ENCODE peak calls at places on chromosomes 3 and 15, in five cellular contexts. V is AG04449, K is GM12865, H is fibroblast of the aortic adventitia, P is AG09319. E is an unnamed sample.
A peak's percentile ranks its signal among the peaks of the same experiment; 100 is the strongest.

GRCh38 chr15:97867870-97868269 is 92.6 kb upstream of the ARRDC4 start:
- DNase-seq in V (no peak), K (no peak), H (no peak), P (no peak), E (no peak)

GRCh38 chr15:42344763-42345162 is 14.5 kb upstream of the CAPN3 start:
- DNase-seq in V (peak; percentile 29), K (no peak), H (peak; percentile 91), P (peak; percentile 36), E (no peak)

GRCh38 chr3:136671921-136672320 is 80.3 kb downstream of the STAG1 start:
- DNase-seq in V (peak; percentile 40), K (no peak), H (peak; percentile 20), P (no peak), E (no peak)

GRCh38 chr3:72969766-72970165 is 26.8 kb upstream of the PPP4R2 start:
- DNase-seq in V (no peak), K (no peak), H (no peak), P (no peak), E (no peak)

GRCh38 chr15:65393557-65393956 is 15.8 kb upstream of the IGDCC3 start:
- DNase-seq in V (no peak), K (no peak), H (no peak), P (no peak), E (no peak)

GRCh38 chr3:128349963-128350599 is 116.6 kb downstream of the DNAJB8 start:
- DNase-seq in V (no peak), K (no peak), H (no peak), P (no peak), E (peak; percentile 85)

GRCh38 chr15:48955370-48955769 is 8.3 kb downstream of the SHC4 start:
- DNase-seq in V (no peak), K (no peak), H (no peak), P (no peak), E (no peak)

GRCh38 chr3:194134757-194135515 is 1.0 kb upstream of the HES1 start:
- DNase-seq in V (peak; percentile 85), K (peak; percentile 94), H (peak; percentile 88), P (peak; percentile 82), E (peak; percentile 88)

GRCh38 chr15:41829959-41830646 is 2.2 kb downstream of the JMJD7 start:
- DNase-seq in V (no peak), K (no peak), H (no peak), P (no peak), E (no peak)

GRCh38 chr3:178900244-178900643 is 171.4 kb downstream of the ZMAT3 start:
- DNase-seq in V (no peak), K (no peak), H (no peak), P (no peak), E (peak; percentile 69)

GRCh38 chr3:144394052-144394451 is 422.4 kb downstream of the DIPK2A start:
- DNase-seq in V (no peak), K (no peak), H (no peak), P (no peak), E (no peak)

GRCh38 chr3:185420762-185421161 is 57.8 kb downstream of the MAP3K13 start:
- DNase-seq in V (no peak), K (peak; percentile 9), H (peak; percentile 35), P (no peak), E (peak; percentile 40)

GRCh38 chr3:101577276-101577675 is 3.3 kb downstream of the PCNP start:
- DNase-seq in V (no peak), K (no peak), H (no peak), P (no peak), E (no peak)

GRCh38 chr15:83053151-83053550 is 13.9 kb downstream of the BTBD1 start:
- DNase-seq in V (peak; percentile 56), K (no peak), H (peak; percentile 35), P (no peak), E (peak; percentile 93)

GRCh38 chr3:63328386-63328785 is 50.3 kb downstream of the SYNPR start:
- DNase-seq in V (peak; percentile 31), K (no peak), H (peak; percentile 70), P (no peak), E (no peak)

GRCh38 chr3:20739814-20740213 is 553.8 kb upstream of the SGO1 start:
- DNase-seq in V (no peak), K (no peak), H (peak; percentile 19), P (no peak), E (no peak)

GRCh38 chr3:196969001-196969659 is 497 bp upstream of the PIGZ start:
- DNase-seq in V (no peak), K (peak; percentile 79), H (no peak), P (no peak), E (no peak)

GRCh38 chr3:198107840-198108734 is 148.1 kb downstream of the LMLN start:
- DNase-seq in V (no peak), K (no peak), H (no peak), P (no peak), E (no peak)

GRCh38 chr3:901953-902778 is 190.7 kb upstream of the CNTN6 start:
- DNase-seq in V (no peak), K (peak; percentile 22), H (peak; percentile 16), P (no peak), E (no peak)

GRCh38 chr3:58617338-58617761 is 40.2 kb upstream of the FAM107A start:
- DNase-seq in V (no peak), K (no peak), H (no peak), P (peak; percentile 29), E (no peak)

GRCh38 chr3:39052613-39053012 is 797 bp downstream of the WDR48 start:
- DNase-seq in V (no peak), K (no peak), H (no peak), P (no peak), E (no peak)

GRCh38 chr3:141436180-141436579 is 50.6 kb upstream of the RASA2 start:
- DNase-seq in V (no peak), K (no peak), H (no peak), P (no peak), E (no peak)

GRCh38 chr3:195153653-195154052 is 117.3 kb downstream of the XXYLT1 start:
- DNase-seq in V (no peak), K (no peak), H (peak; percentile 49), P (no peak), E (no peak)

GRCh38 chr15:96343529-96344072 is 13.1 kb downstream of the NR2F2 start:
- DNase-seq in V (no peak), K (no peak), H (no peak), P (no peak), E (no peak)

GRCh38 chr15:31034152-31034551 is 42.7 kb upstream of the MTMR10 start:
- DNase-seq in V (no peak), K (no peak), H (peak; percentile 46), P (no peak), E (no peak)

GRCh38 chr15:52331490-52332240 is 36.1 kb upstream of the MYO5C start:
- DNase-seq in V (no peak), K (peak; percentile 90), H (peak; percentile 72), P (no peak), E (peak; percentile 93)

GRCh38 chr15:90232196-90232595 is 1.5 kb downstream of the CIB1 start:
- DNase-seq in V (no peak), K (peak; percentile 51), H (no peak), P (no peak), E (no peak)

GRCh38 chr3:15479602-15480248 is 41.8 kb downstream of the COLQ start:
- DNase-seq in V (no peak), K (no peak), H (peak; percentile 14), P (no peak), E (no peak)
- TF ChIP-seq CTCF in V (no peak), K (no peak), H (no peak), P (no peak), E (no peak)

GRCh38 chr3:37700849-37701248 is 160.8 kb upstream of the CTDSPL start:
- DNase-seq in V (no peak), K (no peak), H (peak; percentile 29), P (no peak), E (peak; percentile 15)
- TF ChIP-seq CTCF in V (no peak), K (no peak), H (peak; percentile 23), P (peak; percentile 42), E (peak; percentile 74)

DNA sequence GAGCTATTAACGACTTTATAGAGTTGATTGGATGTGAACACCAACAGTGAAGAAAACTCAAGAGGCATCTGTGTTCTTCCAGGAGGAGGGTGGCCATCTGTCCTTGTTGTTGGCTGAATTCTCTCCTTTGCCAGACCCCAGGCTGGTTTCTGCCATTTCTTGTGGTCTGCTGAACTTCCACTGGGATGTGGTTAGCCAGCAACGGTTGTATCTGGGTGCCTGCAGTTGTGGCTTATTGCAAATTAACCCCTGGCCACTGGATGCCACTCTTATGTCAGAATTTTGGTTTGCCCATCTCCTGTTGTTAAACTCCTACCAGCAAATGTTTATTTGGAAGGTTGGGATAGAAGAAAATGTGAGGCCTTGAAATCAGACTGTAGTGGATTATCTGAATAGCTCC is 163.6 kb upstream of the TBC1D5 start:
- DNase-seq in V (no peak), K (no peak), H (no peak), P (no peak), E (no peak)
- TF ChIP-seq CTCF in V (no peak), K (no peak), H (no peak), P (no peak), E (no peak)

GRCh38 chr15:23857028-23857641 is 170.0 kb upstream of the NDN start:
- DNase-seq in V (no peak), K (no peak), H (no peak), P (no peak), E (peak; percentile 36)
- TF ChIP-seq CTCF in V (peak; percentile 8), K (no peak), H (no peak), P (peak; percentile 30), E (peak; percentile 85)

DNA sequence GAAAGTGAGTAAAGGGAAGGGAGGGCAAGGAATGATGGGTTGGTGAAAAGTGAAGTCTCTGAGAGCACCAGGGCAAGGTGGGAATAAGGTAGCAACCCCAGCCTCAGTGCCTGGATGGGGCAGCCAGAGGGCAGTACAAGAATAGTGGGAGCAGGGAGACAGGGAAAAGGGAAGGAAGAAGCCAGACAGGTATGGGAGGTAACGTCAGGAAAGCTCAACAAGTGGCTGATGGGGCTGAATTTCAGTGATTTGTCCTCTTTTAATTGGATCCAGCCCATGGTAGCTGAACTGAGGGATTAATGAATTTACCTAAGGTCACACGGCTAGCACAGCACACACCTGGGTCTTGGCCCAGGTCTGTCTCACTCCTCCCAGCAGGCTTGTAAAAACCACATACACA is 12.6 kb downstream of the RORA start:
- DNase-seq in V (no peak), K (no peak), H (no peak), P (no peak), E (peak; percentile 65)
- TF ChIP-seq CTCF in V (no peak), K (no peak), H (no peak), P (no peak), E (peak; percentile 68)

GRCh38 chr15:87817553-87817952 is 439.0 kb downstream of the NTRK3 start:
- DNase-seq in V (no peak), K (no peak), H (peak; percentile 49), P (no peak), E (no peak)
- TF ChIP-seq CTCF in V (peak; percentile 16), K (no peak), H (peak; percentile 17), P (peak; percentile 17), E (no peak)